ENCODE peak calls at places on chromosome 5, in six cellular contexts. One of them, this sample, is unnamed.

GRCh38 chr5:138696501-138696900 is 56.7 kb upstream of the CTNNA1 start:
- DNase-seq in HTR-8/SVneo: peak
- DNase-seq in activated effector memory CD4-positive, alpha-beta T cell treated with anti-CD3 and anti-CD28 coated beads, Interleukin-2, amount 50 U/mL, for 16 hours: no peak
- DNase-seq in effector memory CD8-positive, alpha-beta T cell: no peak
- DNase-seq in EL: peak
- DNase-seq in kidney tubule cell: peak
- DNase-seq in this sample: no peak

GRCh38 chr5:151569132-151570046 is 21.7 kb downstream of the FAT2 start:
- DNase-seq in EL: no peak
- DNase-seq in kidney tubule cell: peak
- DNase-seq in effector memory CD8-positive, alpha-beta T cell: no peak
- DNase-seq in activated effector memory CD4-positive, alpha-beta T cell treated with anti-CD3 and anti-CD28 coated beads, Interleukin-2, amount 50 U/mL, for 16 hours: no peak
- DNase-seq in HTR-8/SVneo: no peak
- DNase-seq in this sample: no peak

GRCh38 chr5:34519489-34520220 is 136.5 kb upstream of the RAI14 start:
- DNase-seq in HTR-8/SVneo: no peak
- DNase-seq in activated effector memory CD4-positive, alpha-beta T cell treated with anti-CD3 and anti-CD28 coated beads, Interleukin-2, amount 50 U/mL, for 16 hours: no peak
- DNase-seq in EL: peak
- DNase-seq in effector memory CD8-positive, alpha-beta T cell: no peak
- DNase-seq in kidney tubule cell: peak
- DNase-seq in this sample: no peak

GRCh38 chr5:93874080-93874479 is 132.7 kb upstream of the POU5F2 start:
- DNase-seq in effector memory CD8-positive, alpha-beta T cell: no peak
- DNase-seq in kidney tubule cell: peak
- DNase-seq in HTR-8/SVneo: no peak
- DNase-seq in activated effector memory CD4-positive, alpha-beta T cell treated with anti-CD3 and anti-CD28 coated beads, Interleukin-2, amount 50 U/mL, for 16 hours: no peak
- DNase-seq in EL: peak
- DNase-seq in this sample: no peak

GRCh38 chr5:68216737-68217231 is 1.2 kb downstream of the PIK3R1 start:
- DNase-seq in EL: no peak
- DNase-seq in effector memory CD8-positive, alpha-beta T cell: no peak
- DNase-seq in HTR-8/SVneo: no peak
- DNase-seq in activated effector memory CD4-positive, alpha-beta T cell treated with anti-CD3 and anti-CD28 coated beads, Interleukin-2, amount 50 U/mL, for 16 hours: no peak
- DNase-seq in kidney tubule cell: peak
- DNase-seq in this sample: no peak

GRCh38 chr5:112793201-112793600 is 55.5 kb downstream of the APC start:
- DNase-seq in effector memory CD8-positive, alpha-beta T cell: no peak
- DNase-seq in kidney tubule cell: no peak
- DNase-seq in HTR-8/SVneo: no peak
- DNase-seq in activated effector memory CD4-positive, alpha-beta T cell treated with anti-CD3 and anti-CD28 coated beads, Interleukin-2, amount 50 U/mL, for 16 hours: no peak
- DNase-seq in EL: no peak
- DNase-seq in this sample: no peak

GRCh38 chr5:89399553-89399952 is 516.6 kb upstream of the MEF2C start:
- DNase-seq in EL: no peak
- DNase-seq in effector memory CD8-positive, alpha-beta T cell: no peak
- DNase-seq in kidney tubule cell: no peak
- DNase-seq in HTR-8/SVneo: no peak
- DNase-seq in activated effector memory CD4-positive, alpha-beta T cell treated with anti-CD3 and anti-CD28 coated beads, Interleukin-2, amount 50 U/mL, for 16 hours: no peak
- DNase-seq in this sample: no peak

GRCh38 chr5:59838989-59839388 is 54.5 kb downstream of the PDE4D start:
- DNase-seq in activated effector memory CD4-positive, alpha-beta T cell treated with anti-CD3 and anti-CD28 coated beads, Interleukin-2, amount 50 U/mL, for 16 hours: no peak
- DNase-seq in EL: no peak
- DNase-seq in kidney tubule cell: peak
- DNase-seq in HTR-8/SVneo: no peak
- DNase-seq in effector memory CD8-positive, alpha-beta T cell: no peak
- DNase-seq in this sample: no peak

GRCh38 chr5:88827997-88828396 is 55.0 kb downstream of the MEF2C start:
- DNase-seq in kidney tubule cell: no peak
- DNase-seq in EL: no peak
- DNase-seq in activated effector memory CD4-positive, alpha-beta T cell treated with anti-CD3 and anti-CD28 coated beads, Interleukin-2, amount 50 U/mL, for 16 hours: no peak
- DNase-seq in effector memory CD8-positive, alpha-beta T cell: no peak
- DNase-seq in HTR-8/SVneo: no peak
- DNase-seq in this sample: no peak

GRCh38 chr5:146995878-146996277 is 117.3 kb upstream of the PPP2R2B start:
- DNase-seq in effector memory CD8-positive, alpha-beta T cell: no peak
- DNase-seq in activated effector memory CD4-positive, alpha-beta T cell treated with anti-CD3 and anti-CD28 coated beads, Interleukin-2, amount 50 U/mL, for 16 hours: no peak
- DNase-seq in kidney tubule cell: peak
- DNase-seq in EL: no peak
- DNase-seq in HTR-8/SVneo: no peak
- DNase-seq in this sample: no peak

GRCh38 chr5:131377785-131378325 is 114.0 kb downstream of the CDC42SE2 start:
- DNase-seq in EL: peak
- DNase-seq in kidney tubule cell: peak
- DNase-seq in activated effector memory CD4-positive, alpha-beta T cell treated with anti-CD3 and anti-CD28 coated beads, Interleukin-2, amount 50 U/mL, for 16 hours: no peak
- DNase-seq in effector memory CD8-positive, alpha-beta T cell: no peak
- DNase-seq in HTR-8/SVneo: no peak
- DNase-seq in this sample: no peak

This sample was measured in NK-92 treated with Interleukin-12 subunit alpha and Interleukin-12 subunit beta, amount 100 ng/mL, for 24 hours.